ENCODE peak calls at places on chromosomes 2 and 18, in six cellular contexts. One of them, this sample, is unnamed.

GRCh38 chr2:163419000-163419575 is 316.7 kb downstream of the FIGN start:
- DNase-seq in H54: no peak
- DNase-seq in body of pancreas: no peak
- DNase-seq in IMR-90: no peak
- DNase-seq in NB4: no peak
- DNase-seq in adrenal gland: no peak
- DNase-seq in this sample: no peak

GRCh38 chr2:148540022-148540421 is 104.5 kb upstream of the EPC2 start:
- DNase-seq in H54: no peak
- DNase-seq in body of pancreas: no peak
- DNase-seq in IMR-90: no peak
- DNase-seq in NB4: no peak
- DNase-seq in adrenal gland: no peak
- DNase-seq in this sample: no peak

GRCh38 chr2:27494284-27494943 is 586 bp downstream of the FNDC4 start:
- DNase-seq in H54: no peak
- DNase-seq in body of pancreas: peak
- DNase-seq in IMR-90: peak
- DNase-seq in NB4: no peak
- DNase-seq in adrenal gland: peak
- DNase-seq in this sample: peak

GRCh38 chr2:197176457-197176964 is 134.1 kb downstream of the ANKRD44 start:
- DNase-seq in H54: no peak
- DNase-seq in body of pancreas: no peak
- DNase-seq in IMR-90: no peak
- DNase-seq in NB4: no peak
- DNase-seq in adrenal gland: no peak
- DNase-seq in this sample: no peak

GRCh38 chr18:75502286-75502685 is 74.8 kb upstream of the SMIM21 start:
- DNase-seq in H54: no peak
- DNase-seq in body of pancreas: no peak
- DNase-seq in IMR-90: peak
- DNase-seq in NB4: no peak
- DNase-seq in adrenal gland: no peak
- DNase-seq in this sample: no peak

GRCh38 chr2:142033393-142033792 is 97.4 kb downstream of the LRP1B start:
- DNase-seq in H54: no peak
- DNase-seq in body of pancreas: no peak
- DNase-seq in IMR-90: no peak
- DNase-seq in NB4: no peak
- DNase-seq in adrenal gland: no peak
- DNase-seq in this sample: no peak

GRCh38 chr2:169716938-169717690 is 16.5 kb upstream of the KLHL23 start:
- DNase-seq in H54: no peak
- DNase-seq in body of pancreas: no peak
- DNase-seq in IMR-90: peak
- DNase-seq in NB4: no peak
- DNase-seq in adrenal gland: no peak
- DNase-seq in this sample: no peak

GRCh38 chr2:151733781-151734672 is at the start of gene NEB:
- DNase-seq in H54: no peak
- DNase-seq in body of pancreas: no peak
- DNase-seq in IMR-90: no peak
- DNase-seq in NB4: no peak
- DNase-seq in adrenal gland: no peak
- DNase-seq in this sample: no peak

GRCh38 chr2:218290316-218291261 is 1.7 kb downstream of the TMBIM1 start:
- DNase-seq in H54: no peak
- DNase-seq in body of pancreas: no peak
- DNase-seq in IMR-90: no peak
- DNase-seq in NB4: peak
- DNase-seq in adrenal gland: no peak
- DNase-seq in this sample: no peak

GRCh38 chr2:147488472-147488871 is 356.4 kb upstream of the ACVR2A start:
- DNase-seq in H54: no peak
- DNase-seq in body of pancreas: no peak
- DNase-seq in IMR-90: no peak
- DNase-seq in NB4: no peak
- DNase-seq in adrenal gland: no peak
- DNase-seq in this sample: no peak

GRCh38 chr2:72173640-72174321 is 26.1 kb upstream of the CYP26B1 start:
- DNase-seq in H54: no peak
- DNase-seq in body of pancreas: no peak
- DNase-seq in IMR-90: peak
- DNase-seq in NB4: no peak
- DNase-seq in adrenal gland: no peak
- DNase-seq in this sample: no peak

GRCh38 chr2:240624011-240624949 is 1.0 kb upstream of the GPR35 start:
- DNase-seq in H54: no peak
- DNase-seq in body of pancreas: no peak
- DNase-seq in IMR-90: no peak
- DNase-seq in NB4: peak
- DNase-seq in adrenal gland: peak
- DNase-seq in this sample: no peak

GRCh38 chr2:239322414-239323086 is 78.3 kb downstream of the HDAC4 start:
- DNase-seq in H54: peak
- DNase-seq in body of pancreas: peak
- DNase-seq in IMR-90: peak
- DNase-seq in NB4: no peak
- DNase-seq in adrenal gland: peak
- DNase-seq in this sample: peak

GRCh38 chr2:235494716-235495372 is 1.0 kb downstream of the AGAP1 start:
- DNase-seq in H54: no peak
- DNase-seq in body of pancreas: peak
- DNase-seq in IMR-90: peak
- DNase-seq in NB4: no peak
- DNase-seq in adrenal gland: peak
- DNase-seq in this sample: peak

GRCh38 chr2:1680222-1681016 is 63.9 kb downstream of the PXDN start:
- DNase-seq in H54: no peak
- DNase-seq in body of pancreas: no peak
- DNase-seq in IMR-90: no peak
- DNase-seq in NB4: no peak
- DNase-seq in adrenal gland: no peak
- DNase-seq in this sample: no peak

GRCh38 chr2:216740557-216741222 is 45.3 kb upstream of the IGFBP5 start:
- DNase-seq in H54: no peak
- DNase-seq in body of pancreas: no peak
- DNase-seq in IMR-90: peak
- DNase-seq in NB4: no peak
- DNase-seq in adrenal gland: no peak
- DNase-seq in this sample: peak

GRCh38 chr18:23629444-23629946 is 33.2 kb downstream of the ANKRD29 start:
- DNase-seq in H54: no peak
- DNase-seq in body of pancreas: no peak
- DNase-seq in IMR-90: no peak
- DNase-seq in NB4: no peak
- DNase-seq in adrenal gland: no peak
- DNase-seq in this sample: no peak

GRCh38 chr2:70746076-70746475 is 21.9 kb downstream of the ADD2 start:
- DNase-seq in H54: no peak
- DNase-seq in body of pancreas: no peak
- DNase-seq in IMR-90: no peak
- DNase-seq in NB4: no peak
- DNase-seq in adrenal gland: no peak
- DNase-seq in this sample: no peak

GRCh38 chr2:1940660-1941059 is 196.3 kb upstream of the PXDN start:
- DNase-seq in H54: no peak
- DNase-seq in body of pancreas: peak
- DNase-seq in IMR-90: no peak
- DNase-seq in NB4: no peak
- DNase-seq in adrenal gland: no peak
- DNase-seq in this sample: peak

GRCh38 chr2:54504866-54505265 is 48.7 kb downstream of the SPTBN1 start:
- DNase-seq in H54: no peak
- DNase-seq in body of pancreas: no peak
- DNase-seq in IMR-90: peak
- DNase-seq in NB4: no peak
- DNase-seq in adrenal gland: no peak
- DNase-seq in this sample: no peak

GRCh38 chr2:122683018-122683417 is 927.6 kb downstream of the TSN start:
- DNase-seq in H54: no peak
- DNase-seq in body of pancreas: no peak
- DNase-seq in IMR-90: no peak
- DNase-seq in NB4: no peak
- DNase-seq in adrenal gland: no peak
- DNase-seq in this sample: no peak

GRCh38 chr2:111706481-111707001 is 177.5 kb downstream of the ANAPC1 start:
- DNase-seq in H54: no peak
- DNase-seq in body of pancreas: no peak
- DNase-seq in IMR-90: no peak
- DNase-seq in NB4: no peak
- DNase-seq in adrenal gland: no peak
- DNase-seq in this sample: no peak

GRCh38 chr2:176503760-176504159 is 234.5 kb downstream of the MTX2 start:
- DNase-seq in H54: no peak
- DNase-seq in body of pancreas: no peak
- DNase-seq in IMR-90: no peak
- DNase-seq in NB4: no peak
- DNase-seq in adrenal gland: no peak
- DNase-seq in this sample: no peak

GRCh38 chr2:205267323-205267722 is 415.0 kb upstream of the NRP2 start:
- DNase-seq in H54: no peak
- DNase-seq in body of pancreas: no peak
- DNase-seq in IMR-90: no peak
- DNase-seq in NB4: no peak
- DNase-seq in adrenal gland: no peak
- DNase-seq in this sample: no peak
- TF ChIP-seq POLR2A in H54: no peak
- TF ChIP-seq POLR2A in body of pancreas: no peak
- TF ChIP-seq POLR2A in IMR-90: no peak
- TF ChIP-seq POLR2A in NB4: no peak
- TF ChIP-seq POLR2A in adrenal gland: no peak
- TF ChIP-seq POLR2A in this sample: no peak

GRCh38 chr2:190996338-190996946 is 17.5 kb downstream of the STAT1 start:
- DNase-seq in H54: no peak
- DNase-seq in body of pancreas: peak
- DNase-seq in IMR-90: peak
- DNase-seq in NB4: peak
- DNase-seq in adrenal gland: no peak
- DNase-seq in this sample: no peak

GRCh38 chr2:190994148-190994547 is 19.8 kb downstream of the STAT1 start:
- DNase-seq in H54: no peak
- DNase-seq in body of pancreas: no peak
- DNase-seq in IMR-90: no peak
- DNase-seq in NB4: no peak
- DNase-seq in adrenal gland: no peak
- DNase-seq in this sample: no peak

GRCh38 chr2:190990132-190990531 is 23.8 kb downstream of the STAT1 start:
- DNase-seq in H54: no peak
- DNase-seq in body of pancreas: no peak
- DNase-seq in IMR-90: no peak
- DNase-seq in NB4: no peak
- DNase-seq in adrenal gland: no peak
- DNase-seq in this sample: no peak

GRCh38 chr2:190996947-190997346 is 17.0 kb downstream of the STAT1 start:
- DNase-seq in H54: no peak
- DNase-seq in body of pancreas: no peak
- DNase-seq in IMR-90: no peak
- DNase-seq in NB4: peak
- DNase-seq in adrenal gland: no peak
- DNase-seq in this sample: no peak

DNA sequence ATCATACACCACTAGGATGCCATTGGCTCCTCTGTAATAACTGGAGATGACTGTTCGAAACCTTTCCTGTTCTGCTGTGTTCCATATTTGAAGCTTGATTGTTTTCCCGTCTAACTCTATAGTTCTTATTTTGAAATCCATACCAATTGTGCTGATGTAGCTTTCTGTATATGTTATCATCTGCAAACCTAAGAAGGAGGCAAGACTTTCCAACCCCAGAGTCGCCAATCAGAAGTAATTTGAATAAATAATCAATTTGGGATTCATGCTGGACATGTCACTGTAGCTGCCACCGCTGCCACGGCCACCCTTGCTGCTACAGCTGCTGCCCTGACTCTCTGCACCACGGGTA is 20.7 kb downstream of the STAT1 start:
- DNase-seq in H54: no peak
- DNase-seq in body of pancreas: no peak
- DNase-seq in IMR-90: no peak
- DNase-seq in NB4: no peak
- DNase-seq in adrenal gland: no peak
- DNase-seq in this sample: no peak
- TF ChIP-seq POLR2A in H54: no peak
- TF ChIP-seq POLR2A in body of pancreas: no peak
- TF ChIP-seq POLR2A in IMR-90: no peak
- TF ChIP-seq POLR2A in NB4: no peak
- TF ChIP-seq POLR2A in adrenal gland: no peak
- TF ChIP-seq POLR2A in this sample: no peak

DNA sequence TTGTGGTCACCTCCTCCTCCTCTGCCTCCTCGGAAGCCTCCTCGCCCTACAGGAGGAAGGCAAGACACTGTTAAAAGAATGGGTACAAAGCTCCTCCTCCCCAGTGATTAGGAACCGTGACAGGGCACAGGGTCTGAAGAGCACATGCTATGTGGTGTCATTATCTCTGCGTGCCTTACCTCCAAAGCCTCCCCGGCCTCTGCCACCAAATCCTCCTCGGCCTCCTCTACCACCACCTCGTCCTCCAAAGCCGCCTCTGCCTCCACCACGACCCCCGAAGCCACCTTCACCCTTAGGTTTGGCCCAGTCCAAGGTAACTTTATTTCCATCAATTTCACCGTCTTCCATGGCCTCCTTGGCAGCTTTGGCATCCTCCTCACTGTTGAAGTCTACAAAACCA is 9.1 kb downstream of the NCL start:
- DNase-seq in H54: no peak
- DNase-seq in body of pancreas: no peak
- DNase-seq in IMR-90: no peak
- DNase-seq in NB4: peak
- DNase-seq in adrenal gland: no peak
- DNase-seq in this sample: no peak
- TF ChIP-seq POLR2A in H54: no peak
- TF ChIP-seq POLR2A in body of pancreas: no peak
- TF ChIP-seq POLR2A in IMR-90: no peak
- TF ChIP-seq POLR2A in NB4: no peak
- TF ChIP-seq POLR2A in adrenal gland: no peak
- TF ChIP-seq POLR2A in this sample: no peak

GRCh38 chr2:181910028-181910763 is 18.7 kb downstream of the ITPRID2 start:
- DNase-seq in H54: no peak
- DNase-seq in body of pancreas: no peak
- DNase-seq in IMR-90: no peak
- DNase-seq in NB4: no peak
- DNase-seq in adrenal gland: no peak
- DNase-seq in this sample: no peak

GRCh38 chr2:181907005-181907549 is 15.5 kb downstream of the ITPRID2 start:
- DNase-seq in H54: no peak
- DNase-seq in body of pancreas: no peak
- DNase-seq in IMR-90: no peak
- DNase-seq in NB4: no peak
- DNase-seq in adrenal gland: no peak
- DNase-seq in this sample: no peak

GRCh38 chr2:181907635-181908034 is 16.1 kb downstream of the ITPRID2 start:
- DNase-seq in H54: no peak
- DNase-seq in body of pancreas: no peak
- DNase-seq in IMR-90: no peak
- DNase-seq in NB4: no peak
- DNase-seq in adrenal gland: no peak
- DNase-seq in this sample: no peak

GRCh38 chr2:181915096-181915495 is 23.6 kb downstream of the ITPRID2 start:
- DNase-seq in H54: no peak
- DNase-seq in body of pancreas: no peak
- DNase-seq in IMR-90: no peak
- DNase-seq in NB4: peak
- DNase-seq in adrenal gland: no peak
- DNase-seq in this sample: no peak

GRCh38 chr2:181911830-181912229 is 20.3 kb downstream of the ITPRID2 start:
- DNase-seq in H54: no peak
- DNase-seq in body of pancreas: no peak
- DNase-seq in IMR-90: no peak
- DNase-seq in NB4: no peak
- DNase-seq in adrenal gland: no peak
- DNase-seq in this sample: no peak
- TF ChIP-seq POLR2A in H54: no peak
- TF ChIP-seq POLR2A in body of pancreas: no peak
- TF ChIP-seq POLR2A in IMR-90: no peak
- TF ChIP-seq POLR2A in NB4: no peak
- TF ChIP-seq POLR2A in adrenal gland: no peak
- TF ChIP-seq POLR2A in this sample: no peak

This sample was measured in heart left ventricle.